ENCODE peak calls at places on chromosomes 6 and 20, in ten cellular contexts. Q, L, O, P, K, R, W, X, T and E are unnamed samples.

GRCh38 chr6:30884521-30885480 is 482 bp downstream of the DDR1 start:
- DNase-seq in Q (no peak), L (peak), O (peak), P (no peak), K (peak), R (peak), W (peak), X (no peak), T (peak), E (peak)

GRCh38 chr6:159035891-159036290 is 8.9 kb downstream of the TAGAP start:
- DNase-seq in Q (no peak), L (no peak), O (no peak), P (no peak), K (no peak), R (no peak), W (no peak), X (no peak), T (no peak), E (no peak)

GRCh38 chr20:49964964-49965780 is 17.6 kb upstream of the SNAI1 start:
- DNase-seq in Q (no peak), L (no peak), O (peak), P (peak), K (no peak), R (peak), W (no peak), X (no peak), T (peak), E (peak)

GRCh38 chr20:48620486-48621255 is 207.1 kb downstream of the PREX1 start:
- DNase-seq in Q (peak), L (peak), O (peak), P (peak), K (peak), R (peak), W (peak), X (peak), T (peak), E (peak)

GRCh38 chr6:145028144-145028818 is 707.0 kb downstream of the EPM2A start:
- DNase-seq in Q (no peak), L (no peak), O (no peak), P (peak), K (no peak), R (peak), W (no peak), X (no peak), T (no peak), E (no peak)

GRCh38 chr6:18090349-18090786 is 32.1 kb downstream of the NHLRC1 start:
- DNase-seq in Q (no peak), L (no peak), O (no peak), P (no peak), K (no peak), R (no peak), W (no peak), X (no peak), T (no peak), E (no peak)

GRCh38 chr6:98847767-98848538 is 13.6 kb downstream of the POU3F2 start:
- DNase-seq in Q (no peak), L (peak), O (peak), P (peak), K (no peak), R (no peak), W (peak), X (no peak), T (no peak), E (peak)

GRCh38 chr6:98470821-98471220 is 363.6 kb upstream of the POU3F2 start:
- DNase-seq in Q (no peak), L (no peak), O (no peak), P (no peak), K (no peak), R (no peak), W (no peak), X (no peak), T (no peak), E (no peak)

GRCh38 chr6:42939810-42940167 is 10.5 kb downstream of the CNPY3 start:
- DNase-seq in Q (no peak), L (no peak), O (no peak), P (no peak), K (no peak), R (no peak), W (no peak), X (no peak), T (no peak), E (no peak)

GRCh38 chr20:56442381-56443365 is 25.8 kb upstream of the RTF2 start:
- DNase-seq in Q (no peak), L (no peak), O (no peak), P (no peak), K (no peak), R (no peak), W (peak), X (no peak), T (no peak), E (no peak)

GRCh38 chr20:37741560-37741959 is 47.7 kb downstream of the CTNNBL1 start:
- DNase-seq in Q (no peak), L (no peak), O (no peak), P (no peak), K (no peak), R (no peak), W (no peak), X (no peak), T (no peak), E (no peak)

GRCh38 chr6:137493218-137494038 is 766 bp downstream of the OLIG3 start:
- DNase-seq in Q (no peak), L (peak), O (peak), P (no peak), K (no peak), R (no peak), W (no peak), X (no peak), T (no peak), E (peak)

GRCh38 chr20:12012241-12013222 is 94.8 kb downstream of the BTBD3 start:
- DNase-seq in Q (no peak), L (no peak), O (peak), P (peak), K (no peak), R (peak), W (no peak), X (no peak), T (peak), E (peak)

GRCh38 chr6:133241088-133241900 is at the start of gene EYA4:
- DNase-seq in Q (no peak), L (peak), O (peak), P (peak), K (peak), R (peak), W (no peak), X (no peak), T (peak), E (peak)

GRCh38 chr6:57147401-57147800 is 24.7 kb upstream of the BAG2 start:
- DNase-seq in Q (no peak), L (no peak), O (no peak), P (no peak), K (no peak), R (no peak), W (no peak), X (no peak), T (no peak), E (no peak)

GRCh38 chr6:39298061-39298460 is 16.2 kb downstream of the KCNK17 start:
- DNase-seq in Q (no peak), L (no peak), O (no peak), P (no peak), K (no peak), R (no peak), W (no peak), X (no peak), T (no peak), E (no peak)

GRCh38 chr20:3739054-3739925 is 6.8 kb downstream of the HSPA12B start:
- DNase-seq in Q (no peak), L (no peak), O (peak), P (peak), K (peak), R (no peak), W (peak), X (no peak), T (no peak), E (no peak)

GRCh38 chr6:169700296-169700695 is 1.5 kb downstream of the WDR27 start:
- DNase-seq in Q (no peak), L (no peak), O (no peak), P (no peak), K (no peak), R (no peak), W (no peak), X (no peak), T (no peak), E (no peak)

GRCh38 chr6:14799928-14800327 is 445.9 kb upstream of the JARID2 start:
- DNase-seq in Q (no peak), L (no peak), O (peak), P (peak), K (peak), R (peak), W (no peak), X (no peak), T (no peak), E (peak)

GRCh38 chr20:62745959-62746288 is 37.3 kb downstream of the NTSR1 start:
- DNase-seq in Q (no peak), L (no peak), O (no peak), P (no peak), K (peak), R (no peak), W (no peak), X (no peak), T (no peak), E (no peak)

GRCh38 chr20:20837574-20838021 is 125.2 kb upstream of the RALGAPA2 start:
- DNase-seq in Q (no peak), L (peak), O (peak), P (peak), K (peak), R (peak), W (peak), X (no peak), T (peak), E (peak)

GRCh38 chr6:45478235-45478634 is 100.5 kb upstream of the SUPT3H start:
- DNase-seq in Q (no peak), L (no peak), O (no peak), P (no peak), K (no peak), R (no peak), W (no peak), X (no peak), T (no peak), E (no peak)

GRCh38 chr6:118799826-118800225 is 94.1 kb upstream of the ASF1A start:
- DNase-seq in Q (no peak), L (no peak), O (no peak), P (no peak), K (no peak), R (no peak), W (no peak), X (no peak), T (no peak), E (no peak)

GRCh38 chr20:50050214-50050613 is 62.7 kb downstream of the UBE2V1 start:
- DNase-seq in Q (no peak), L (no peak), O (no peak), P (no peak), K (no peak), R (no peak), W (no peak), X (no peak), T (no peak), E (no peak)

GRCh38 chr20:63255911-63256704 is 1.8 kb upstream of the NKAIN4 start:
- DNase-seq in Q (no peak), L (no peak), O (no peak), P (no peak), K (no peak), R (no peak), W (no peak), X (no peak), T (no peak), E (no peak)

GRCh38 chr6:108180776-108181175 is 15.0 kb downstream of the NR2E1 start:
- DNase-seq in Q (no peak), L (no peak), O (no peak), P (no peak), K (no peak), R (no peak), W (no peak), X (no peak), T (no peak), E (no peak)

GRCh38 chr20:35000922-35001595 is 45.4 kb downstream of the MYH7B start:
- DNase-seq in Q (no peak), L (no peak), O (no peak), P (no peak), K (peak), R (no peak), W (no peak), X (no peak), T (no peak), E (no peak)

GRCh38 chr20:35003211-35004031 is 47.8 kb downstream of the MYH7B start:
- DNase-seq in Q (no peak), L (peak), O (no peak), P (no peak), K (peak), R (no peak), W (no peak), X (no peak), T (no peak), E (no peak)

GRCh38 chr20:35002426-35003210 is 47.0 kb downstream of the MYH7B start:
- DNase-seq in Q (no peak), L (no peak), O (no peak), P (no peak), K (peak), R (peak), W (no peak), X (no peak), T (no peak), E (no peak)

GRCh38 chr20:35000311-35000921 is 44.7 kb downstream of the MYH7B start:
- DNase-seq in Q (no peak), L (no peak), O (no peak), P (no peak), K (peak), R (no peak), W (no peak), X (no peak), T (no peak), E (no peak)

DNA sequence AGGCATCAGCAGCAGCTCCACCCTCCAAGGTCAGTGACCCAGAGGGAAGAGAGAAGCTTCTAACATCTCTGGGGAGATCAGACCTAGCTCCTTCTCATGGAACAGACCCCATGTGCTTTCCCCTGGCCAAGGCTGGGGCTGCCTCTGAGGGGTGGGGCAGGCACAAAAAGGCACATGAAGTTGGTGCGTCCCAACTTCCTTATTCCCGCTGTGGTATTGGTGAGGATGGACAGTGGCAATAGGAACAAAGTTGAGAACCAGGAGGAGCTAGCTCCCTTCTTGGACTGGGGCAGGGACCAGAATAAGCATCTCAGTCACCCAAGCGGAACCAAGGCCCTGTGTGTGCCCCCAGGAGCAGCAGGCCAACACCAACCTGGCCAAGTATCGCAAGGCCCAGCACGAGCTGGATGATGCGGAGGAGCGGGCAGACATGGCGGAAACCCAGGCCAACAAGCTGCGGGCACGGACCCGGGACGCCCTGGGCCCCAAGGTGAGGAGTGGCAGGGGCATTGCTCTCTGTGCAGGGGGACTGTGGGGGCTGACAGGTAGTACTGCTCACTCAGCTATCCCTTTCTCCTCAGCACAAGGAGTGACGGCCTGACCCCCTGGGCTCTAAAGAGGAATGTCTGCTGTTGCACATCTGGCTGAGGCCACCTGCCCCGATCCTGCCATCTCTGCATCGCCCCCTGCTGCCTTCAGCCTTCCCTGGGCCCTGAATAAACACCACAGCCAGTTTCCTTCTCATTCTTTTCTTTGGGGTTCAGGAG is 46.1 kb downstream of the MYH7B start:
- DNase-seq in Q (no peak), L (no peak), O (no peak), P (no peak), K (peak), R (no peak), W (no peak), X (no peak), T (no peak), E (no peak)
- TF ChIP-seq CTCF in Q (no peak), L (peak), O (peak), P (no peak), K (no peak), R (no peak), W (no peak), X (peak), T (peak), E (no peak)

GRCh38 chr20:15699431-15700146 is 873.7 kb downstream of the KIF16B start:
- DNase-seq in Q (no peak), L (no peak), O (peak), P (no peak), K (no peak), R (peak), W (no peak), X (no peak), T (no peak), E (no peak)
- TF ChIP-seq CTCF in Q (no peak), L (no peak), O (peak), P (no peak), K (no peak), R (peak), W (no peak), X (no peak), T (peak), E (no peak)

GRCh38 chr6:149125309-149125708 is 192.2 kb upstream of the TAB2 start:
- DNase-seq in Q (no peak), L (no peak), O (no peak), P (no peak), K (no peak), R (no peak), W (no peak), X (no peak), T (no peak), E (no peak)
- TF ChIP-seq CTCF in Q (no peak), L (no peak), O (no peak), P (no peak), K (no peak), R (no peak), W (no peak), X (no peak), T (no peak), E (no peak)

GRCh38 chr6:143176090-143177021 is 115.7 kb downstream of the AIG1 start:
- DNase-seq in Q (no peak), L (no peak), O (peak), P (no peak), K (no peak), R (peak), W (no peak), X (peak), T (no peak), E (peak)
- TF ChIP-seq CTCF in Q (no peak), L (no peak), O (peak), P (peak), K (no peak), R (no peak), W (no peak), X (no peak), T (no peak), E (no peak)